ENCODE peak calls at places on chromosomes 6 and 20, in nine cellular contexts. One of them, this sample, is unnamed.

GRCh38 chr6:166488081-166488685 is 98.3 kb downstream of the RAMACL start:
- DNase-seq in brain microvascular endothelial cell: peak; percentile 60
- DNase-seq in GM23338: no peak
- DNase-seq in WERI-Rb-1: peak; percentile 40
- DNase-seq in suprapubic skin: no peak
- DNase-seq in IMR-90: peak; percentile 39
- DNase-seq in psoas muscle: peak; percentile 48
- DNase-seq in mammary epithelial cell: no peak
- DNase-seq in HepG2: no peak
- DNase-seq in this sample: peak; percentile 91

GRCh38 chr20:4091332-4092135 is 76.2 kb upstream of the RNF24 start:
- DNase-seq in brain microvascular endothelial cell: peak; percentile 91
- DNase-seq in GM23338: peak; percentile 90
- DNase-seq in WERI-Rb-1: peak; percentile 65
- DNase-seq in suprapubic skin: no peak
- DNase-seq in IMR-90: peak; percentile 96
- DNase-seq in psoas muscle: peak; percentile 56
- DNase-seq in mammary epithelial cell: peak; percentile 42
- DNase-seq in HepG2: peak; percentile 67
- DNase-seq in this sample: peak; percentile 89

GRCh38 chr6:9646346-9647042 is 768.4 kb downstream of the TFAP2A start:
- DNase-seq in brain microvascular endothelial cell: peak; percentile 11
- DNase-seq in GM23338: peak; percentile 2
- DNase-seq in WERI-Rb-1: no peak
- DNase-seq in suprapubic skin: no peak
- DNase-seq in IMR-90: peak; percentile 38
- DNase-seq in psoas muscle: no peak
- DNase-seq in mammary epithelial cell: peak; percentile 54
- DNase-seq in HepG2: no peak
- DNase-seq in this sample: peak; percentile 83

GRCh38 chr6:132174919-132175318 is 223.7 kb upstream of the CCN2 start:
- DNase-seq in brain microvascular endothelial cell: no peak
- DNase-seq in GM23338: no peak
- DNase-seq in WERI-Rb-1: no peak
- DNase-seq in suprapubic skin: no peak
- DNase-seq in IMR-90: no peak
- DNase-seq in psoas muscle: no peak
- DNase-seq in mammary epithelial cell: no peak
- DNase-seq in HepG2: no peak
- DNase-seq in this sample: no peak

GRCh38 chr6:3898270-3898994 is 49.3 kb downstream of the FAM50B start:
- DNase-seq in brain microvascular endothelial cell: no peak
- DNase-seq in GM23338: no peak
- DNase-seq in WERI-Rb-1: no peak
- DNase-seq in suprapubic skin: no peak
- DNase-seq in IMR-90: no peak
- DNase-seq in psoas muscle: no peak
- DNase-seq in mammary epithelial cell: no peak
- DNase-seq in HepG2: no peak
- DNase-seq in this sample: no peak

GRCh38 chr20:17619351-17620093 is 49.6 kb downstream of the DSTN start:
- DNase-seq in brain microvascular endothelial cell: no peak
- DNase-seq in GM23338: no peak
- DNase-seq in WERI-Rb-1: no peak
- DNase-seq in suprapubic skin: no peak
- DNase-seq in IMR-90: no peak
- DNase-seq in psoas muscle: no peak
- DNase-seq in mammary epithelial cell: no peak
- DNase-seq in HepG2: no peak
- DNase-seq in this sample: no peak

GRCh38 chr6:116332096-116332495 is 38.7 kb upstream of the DSE start:
- DNase-seq in brain microvascular endothelial cell: no peak
- DNase-seq in GM23338: no peak
- DNase-seq in WERI-Rb-1: no peak
- DNase-seq in suprapubic skin: no peak
- DNase-seq in IMR-90: no peak
- DNase-seq in psoas muscle: no peak
- DNase-seq in mammary epithelial cell: no peak
- DNase-seq in HepG2: no peak
- DNase-seq in this sample: no peak

GRCh38 chr6:121881974-121882667 is 446.7 kb downstream of the GJA1 start:
- DNase-seq in brain microvascular endothelial cell: peak; percentile 88
- DNase-seq in GM23338: no peak
- DNase-seq in WERI-Rb-1: no peak
- DNase-seq in suprapubic skin: no peak
- DNase-seq in IMR-90: peak; percentile 92
- DNase-seq in psoas muscle: no peak
- DNase-seq in mammary epithelial cell: peak; percentile 46
- DNase-seq in HepG2: no peak
- DNase-seq in this sample: peak; percentile 94

GRCh38 chr6:105601541-105602174 is 198.8 kb upstream of the PREP start:
- DNase-seq in brain microvascular endothelial cell: peak; percentile 94
- DNase-seq in GM23338: no peak
- DNase-seq in WERI-Rb-1: no peak
- DNase-seq in suprapubic skin: peak; percentile 87
- DNase-seq in IMR-90: peak; percentile 100
- DNase-seq in psoas muscle: peak; percentile 71
- DNase-seq in mammary epithelial cell: peak; percentile 100
- DNase-seq in HepG2: peak; percentile 36
- DNase-seq in this sample: peak; percentile 99

GRCh38 chr6:76701610-76702009 is 629.1 kb upstream of the IMPG1 start:
- DNase-seq in brain microvascular endothelial cell: no peak
- DNase-seq in GM23338: no peak
- DNase-seq in WERI-Rb-1: no peak
- DNase-seq in suprapubic skin: no peak
- DNase-seq in IMR-90: no peak
- DNase-seq in psoas muscle: no peak
- DNase-seq in mammary epithelial cell: no peak
- DNase-seq in HepG2: no peak
- DNase-seq in this sample: peak; percentile 24

GRCh38 chr20:32898721-32899120 is 40.0 kb downstream of the EFCAB8 start:
- DNase-seq in brain microvascular endothelial cell: peak; percentile 1
- DNase-seq in GM23338: no peak
- DNase-seq in WERI-Rb-1: no peak
- DNase-seq in suprapubic skin: no peak
- DNase-seq in IMR-90: peak; percentile 56
- DNase-seq in psoas muscle: no peak
- DNase-seq in mammary epithelial cell: no peak
- DNase-seq in HepG2: no peak
- DNase-seq in this sample: peak; percentile 65

GRCh38 chr20:47887477-47888080 is 102.3 kb upstream of the SULF2 start:
- DNase-seq in brain microvascular endothelial cell: no peak
- DNase-seq in GM23338: no peak
- DNase-seq in WERI-Rb-1: no peak
- DNase-seq in suprapubic skin: no peak
- DNase-seq in IMR-90: no peak
- DNase-seq in psoas muscle: no peak
- DNase-seq in mammary epithelial cell: no peak
- DNase-seq in HepG2: no peak
- DNase-seq in this sample: no peak

GRCh38 chr6:25248100-25248499 is 31.1 kb upstream of the CARMIL1 start:
- DNase-seq in brain microvascular endothelial cell: peak; percentile 87
- DNase-seq in GM23338: no peak
- DNase-seq in WERI-Rb-1: no peak
- DNase-seq in suprapubic skin: no peak
- DNase-seq in IMR-90: peak; percentile 66
- DNase-seq in psoas muscle: no peak
- DNase-seq in mammary epithelial cell: peak; percentile 88
- DNase-seq in HepG2: no peak
- DNase-seq in this sample: peak; percentile 73

GRCh38 chr6:129849456-129849855 is 11.7 kb downstream of the TMEM244 start:
- DNase-seq in brain microvascular endothelial cell: peak; percentile 70
- DNase-seq in GM23338: no peak
- DNase-seq in WERI-Rb-1: no peak
- DNase-seq in suprapubic skin: no peak
- DNase-seq in IMR-90: peak; percentile 88
- DNase-seq in psoas muscle: no peak
- DNase-seq in mammary epithelial cell: peak; percentile 89
- DNase-seq in HepG2: no peak
- DNase-seq in this sample: peak; percentile 86

GRCh38 chr6:31663087-31663960 is 1.5 kb downstream of the GPANK1 start:
- DNase-seq in brain microvascular endothelial cell: no peak
- DNase-seq in GM23338: no peak
- DNase-seq in WERI-Rb-1: no peak
- DNase-seq in suprapubic skin: no peak
- DNase-seq in IMR-90: peak; percentile 70
- DNase-seq in psoas muscle: no peak
- DNase-seq in mammary epithelial cell: peak; percentile 14
- DNase-seq in HepG2: no peak
- DNase-seq in this sample: peak; percentile 22

GRCh38 chr6:125094563-125094962 is 59.0 kb upstream of the TPD52L1 start:
- DNase-seq in brain microvascular endothelial cell: peak; percentile 40
- DNase-seq in GM23338: no peak
- DNase-seq in WERI-Rb-1: no peak
- DNase-seq in suprapubic skin: no peak
- DNase-seq in IMR-90: peak; percentile 82
- DNase-seq in psoas muscle: no peak
- DNase-seq in mammary epithelial cell: peak; percentile 65
- DNase-seq in HepG2: no peak
- DNase-seq in this sample: peak; percentile 41

GRCh38 chr20:49766979-49767419 is 45.6 kb upstream of the SLC9A8 start:
- DNase-seq in brain microvascular endothelial cell: no peak
- DNase-seq in GM23338: no peak
- DNase-seq in WERI-Rb-1: no peak
- DNase-seq in suprapubic skin: no peak
- DNase-seq in IMR-90: no peak
- DNase-seq in psoas muscle: no peak
- DNase-seq in mammary epithelial cell: no peak
- DNase-seq in HepG2: no peak
- DNase-seq in this sample: no peak

GRCh38 chr6:46190889-46191288 is 20.1 kb upstream of the ENPP5 start:
- DNase-seq in brain microvascular endothelial cell: no peak
- DNase-seq in GM23338: no peak
- DNase-seq in WERI-Rb-1: no peak
- DNase-seq in suprapubic skin: no peak
- DNase-seq in IMR-90: no peak
- DNase-seq in psoas muscle: no peak
- DNase-seq in mammary epithelial cell: no peak
- DNase-seq in HepG2: no peak
- DNase-seq in this sample: no peak

GRCh38 chr6:36506617-36507016 is 40.7 kb downstream of the STK38 start:
- DNase-seq in brain microvascular endothelial cell: no peak
- DNase-seq in GM23338: no peak
- DNase-seq in WERI-Rb-1: no peak
- DNase-seq in suprapubic skin: no peak
- DNase-seq in IMR-90: peak; percentile 24
- DNase-seq in psoas muscle: no peak
- DNase-seq in mammary epithelial cell: no peak
- DNase-seq in HepG2: peak; percentile 22
- DNase-seq in this sample: no peak
- H3K4me3 ChIP-seq in brain microvascular endothelial cell: no peak overlapping the region
- H3K4me3 ChIP-seq in GM23338: no peak overlapping the region
- H3K4me3 ChIP-seq in WERI-Rb-1: no peak overlapping the region
- H3K4me3 ChIP-seq in suprapubic skin: no peak overlapping the region
- H3K4me3 ChIP-seq in IMR-90: no peak overlapping the region
- H3K4me3 ChIP-seq in psoas muscle: no peak overlapping the region
- H3K4me3 ChIP-seq in mammary epithelial cell: no peak overlapping the region
- H3K4me3 ChIP-seq in HepG2: no peak overlapping the region
- H3K4me3 ChIP-seq in this sample: no peak overlapping the region

GRCh38 chr6:168782211-168782729 is 341.3 kb downstream of the SMOC2 start:
- DNase-seq in brain microvascular endothelial cell: no peak
- DNase-seq in GM23338: no peak
- DNase-seq in WERI-Rb-1: peak; percentile 48
- DNase-seq in suprapubic skin: no peak
- DNase-seq in IMR-90: no peak
- DNase-seq in psoas muscle: no peak
- DNase-seq in mammary epithelial cell: no peak
- DNase-seq in HepG2: no peak
- DNase-seq in this sample: no peak
- TF ChIP-seq CTCF in brain microvascular endothelial cell: no peak
- TF ChIP-seq CTCF in GM23338: no peak
- TF ChIP-seq CTCF in WERI-Rb-1: peak; percentile 41
- TF ChIP-seq CTCF in suprapubic skin: no peak
- TF ChIP-seq CTCF in IMR-90: no peak
- TF ChIP-seq CTCF in psoas muscle: no peak
- TF ChIP-seq CTCF in mammary epithelial cell: no peak
- TF ChIP-seq CTCF in HepG2: no peak
- TF ChIP-seq CTCF in this sample: no peak

GRCh38 chr6:151762817-151763216 is 44.7 kb upstream of the ESR1 start:
- DNase-seq in brain microvascular endothelial cell: no peak
- DNase-seq in GM23338: no peak
- DNase-seq in WERI-Rb-1: no peak
- DNase-seq in suprapubic skin: no peak
- DNase-seq in IMR-90: no peak
- DNase-seq in psoas muscle: no peak
- DNase-seq in mammary epithelial cell: no peak
- DNase-seq in HepG2: no peak
- DNase-seq in this sample: no peak
- H3K4me3 ChIP-seq in brain microvascular endothelial cell: no peak overlapping the region
- H3K4me3 ChIP-seq in GM23338: no peak overlapping the region
- H3K4me3 ChIP-seq in WERI-Rb-1: no peak overlapping the region
- H3K4me3 ChIP-seq in suprapubic skin: peak overlapping the region; percentile 34
- H3K4me3 ChIP-seq in IMR-90: no peak overlapping the region
- H3K4me3 ChIP-seq in psoas muscle: no peak overlapping the region
- H3K4me3 ChIP-seq in mammary epithelial cell: peak overlapping the region; percentile 61
- H3K4me3 ChIP-seq in HepG2: no peak overlapping the region
- H3K4me3 ChIP-seq in this sample: no peak overlapping the region

GRCh38 chr6:143176090-143177021 is 115.7 kb downstream of the AIG1 start:
- DNase-seq in brain microvascular endothelial cell: peak; percentile 97
- DNase-seq in GM23338: peak; percentile 45
- DNase-seq in WERI-Rb-1: no peak
- DNase-seq in suprapubic skin: no peak
- DNase-seq in IMR-90: peak; percentile 88
- DNase-seq in psoas muscle: no peak
- DNase-seq in mammary epithelial cell: peak; percentile 92
- DNase-seq in HepG2: no peak
- DNase-seq in this sample: peak; percentile 97
- TF ChIP-seq CTCF in brain microvascular endothelial cell: peak; percentile 60
- TF ChIP-seq CTCF in GM23338: peak; percentile 67
- TF ChIP-seq CTCF in WERI-Rb-1: peak; percentile 18
- TF ChIP-seq CTCF in suprapubic skin: no peak
- TF ChIP-seq CTCF in IMR-90: no peak
- TF ChIP-seq CTCF in psoas muscle: no peak
- TF ChIP-seq CTCF in mammary epithelial cell: peak; percentile 21
- TF ChIP-seq CTCF in HepG2: peak; percentile 41
- TF ChIP-seq CTCF in this sample: peak; percentile 28

This sample was measured in choroid plexus epithelial cell.